ENCODE peak calls at places on chromosomes 7 and 10, in seven cellular contexts. One of them, this sample, is unnamed.
A peak's percentile ranks its signal among the peaks of the same experiment; 100 is the strongest.

GRCh38 chr7:95863623-95864022 is 91.3 kb downstream of the DYNC1I1 start:
- DNase-seq in BE2C: no peak
- DNase-seq in CD8-positive, alpha-beta T cell: no peak
- DNase-seq in HCT116: no peak
- DNase-seq in bronchial epithelial cell: no peak
- DNase-seq in left ventricle myocardium inferior: no peak
- DNase-seq in GM20000: no peak
- DNase-seq in this sample: no peak

GRCh38 chr7:156898938-156899337 is 6.0 kb upstream of the LMBR1 start:
- DNase-seq in BE2C: no peak
- DNase-seq in CD8-positive, alpha-beta T cell: no peak
- DNase-seq in HCT116: no peak
- DNase-seq in bronchial epithelial cell: peak; percentile 40
- DNase-seq in left ventricle myocardium inferior: no peak
- DNase-seq in GM20000: no peak
- DNase-seq in this sample: no peak

GRCh38 chr7:158929306-158929705 is 72.9 kb downstream of the DYNC2I1 start:
- DNase-seq in BE2C: no peak
- DNase-seq in CD8-positive, alpha-beta T cell: no peak
- DNase-seq in HCT116: no peak
- DNase-seq in bronchial epithelial cell: no peak
- DNase-seq in left ventricle myocardium inferior: no peak
- DNase-seq in GM20000: no peak
- DNase-seq in this sample: no peak

GRCh38 chr10:36036137-36036536 is 394.0 kb upstream of the FZD8 start:
- DNase-seq in BE2C: no peak
- DNase-seq in CD8-positive, alpha-beta T cell: no peak
- DNase-seq in HCT116: no peak
- DNase-seq in bronchial epithelial cell: no peak
- DNase-seq in left ventricle myocardium inferior: no peak
- DNase-seq in GM20000: no peak
- DNase-seq in this sample: no peak

GRCh38 chr10:18472977-18473376 is 178.4 kb downstream of the NSUN6 start:
- DNase-seq in BE2C: no peak
- DNase-seq in CD8-positive, alpha-beta T cell: no peak
- DNase-seq in HCT116: no peak
- DNase-seq in bronchial epithelial cell: no peak
- DNase-seq in left ventricle myocardium inferior: no peak
- DNase-seq in GM20000: peak; percentile 15
- DNase-seq in this sample: no peak

GRCh38 chr10:92571649-92572048 is 2.2 kb downstream of the IDE start:
- DNase-seq in BE2C: no peak
- DNase-seq in CD8-positive, alpha-beta T cell: no peak
- DNase-seq in HCT116: no peak
- DNase-seq in bronchial epithelial cell: no peak
- DNase-seq in left ventricle myocardium inferior: no peak
- DNase-seq in GM20000: no peak
- DNase-seq in this sample: no peak

GRCh38 chr7:117961235-117961634 is 88.0 kb upstream of the CTTNBP2 start:
- DNase-seq in BE2C: no peak
- DNase-seq in CD8-positive, alpha-beta T cell: no peak
- DNase-seq in HCT116: no peak
- DNase-seq in bronchial epithelial cell: no peak
- DNase-seq in left ventricle myocardium inferior: no peak
- DNase-seq in GM20000: no peak
- DNase-seq in this sample: no peak

GRCh38 chr10:86138551-86139065 is 228.0 kb downstream of the GRID1 start:
- DNase-seq in BE2C: no peak
- DNase-seq in CD8-positive, alpha-beta T cell: no peak
- DNase-seq in HCT116: no peak
- DNase-seq in bronchial epithelial cell: no peak
- DNase-seq in left ventricle myocardium inferior: no peak
- DNase-seq in GM20000: no peak
- DNase-seq in this sample: no peak

GRCh38 chr7:124649397-124650029 is 116.1 kb downstream of the GPR37 start:
- DNase-seq in BE2C: no peak
- DNase-seq in CD8-positive, alpha-beta T cell: no peak
- DNase-seq in HCT116: no peak
- DNase-seq in bronchial epithelial cell: no peak
- DNase-seq in left ventricle myocardium inferior: no peak
- DNase-seq in GM20000: peak; percentile 4
- DNase-seq in this sample: no peak

GRCh38 chr10:52379287-52379686 is 65.2 kb downstream of the DKK1 start:
- DNase-seq in BE2C: no peak
- DNase-seq in CD8-positive, alpha-beta T cell: no peak
- DNase-seq in HCT116: no peak
- DNase-seq in bronchial epithelial cell: peak; percentile 42
- DNase-seq in left ventricle myocardium inferior: no peak
- DNase-seq in GM20000: no peak
- DNase-seq in this sample: no peak

GRCh38 chr10:63866075-63866746 is 345.0 kb downstream of the REEP3 start:
- DNase-seq in BE2C: peak; percentile 59
- DNase-seq in CD8-positive, alpha-beta T cell: peak; percentile 20
- DNase-seq in HCT116: peak; percentile 56
- DNase-seq in bronchial epithelial cell: peak; percentile 61
- DNase-seq in left ventricle myocardium inferior: no peak
- DNase-seq in GM20000: peak; percentile 72
- DNase-seq in this sample: peak; percentile 42

GRCh38 chr7:102196028-102196427 is 90.6 kb upstream of the SH2B2 start:
- DNase-seq in BE2C: no peak
- DNase-seq in CD8-positive, alpha-beta T cell: no peak
- DNase-seq in HCT116: no peak
- DNase-seq in bronchial epithelial cell: no peak
- DNase-seq in left ventricle myocardium inferior: no peak
- DNase-seq in GM20000: no peak
- DNase-seq in this sample: no peak

GRCh38 chr7:99731638-99732374 is 3.2 kb downstream of the CYP3A7 start:
- DNase-seq in BE2C: no peak
- DNase-seq in CD8-positive, alpha-beta T cell: no peak
- DNase-seq in HCT116: no peak
- DNase-seq in bronchial epithelial cell: no peak
- DNase-seq in left ventricle myocardium inferior: no peak
- DNase-seq in GM20000: no peak
- DNase-seq in this sample: no peak

GRCh38 chr10:69119896-69120295 is 4.1 kb upstream of the VPS26A start:
- DNase-seq in BE2C: no peak
- DNase-seq in CD8-positive, alpha-beta T cell: no peak
- DNase-seq in HCT116: no peak
- DNase-seq in bronchial epithelial cell: peak; percentile 80
- DNase-seq in left ventricle myocardium inferior: no peak
- DNase-seq in GM20000: no peak
- DNase-seq in this sample: no peak

GRCh38 chr10:31707578-31708411 is 220.8 kb downstream of the ARHGAP12 start:
- DNase-seq in BE2C: no peak
- DNase-seq in CD8-positive, alpha-beta T cell: peak; percentile 7
- DNase-seq in HCT116: no peak
- DNase-seq in bronchial epithelial cell: peak; percentile 59
- DNase-seq in left ventricle myocardium inferior: peak; percentile 74
- DNase-seq in GM20000: peak; percentile 81
- DNase-seq in this sample: peak; percentile 42

GRCh38 chr10:34254596-34254995 is 560.5 kb downstream of the PARD3 start:
- DNase-seq in BE2C: peak; percentile 48
- DNase-seq in CD8-positive, alpha-beta T cell: no peak
- DNase-seq in HCT116: peak; percentile 29
- DNase-seq in bronchial epithelial cell: peak; percentile 94
- DNase-seq in left ventricle myocardium inferior: no peak
- DNase-seq in GM20000: peak; percentile 8
- DNase-seq in this sample: no peak

GRCh38 chr7:70044064-70044463 is 445.8 kb downstream of the AUTS2 start:
- DNase-seq in BE2C: peak; percentile 53
- DNase-seq in CD8-positive, alpha-beta T cell: no peak
- DNase-seq in HCT116: no peak
- DNase-seq in bronchial epithelial cell: no peak
- DNase-seq in left ventricle myocardium inferior: no peak
- DNase-seq in GM20000: no peak
- DNase-seq in this sample: no peak

GRCh38 chr7:158569858-158570239 is 17.8 kb downstream of the PTPRN2 start:
- DNase-seq in BE2C: no peak
- DNase-seq in CD8-positive, alpha-beta T cell: no peak
- DNase-seq in HCT116: no peak
- DNase-seq in bronchial epithelial cell: no peak
- DNase-seq in left ventricle myocardium inferior: no peak
- DNase-seq in GM20000: no peak
- DNase-seq in this sample: no peak

GRCh38 chr7:130881091-130881798 is 147.2 kb upstream of the KLF14 start:
- DNase-seq in BE2C: no peak
- DNase-seq in CD8-positive, alpha-beta T cell: no peak
- DNase-seq in HCT116: no peak
- DNase-seq in bronchial epithelial cell: no peak
- DNase-seq in left ventricle myocardium inferior: no peak
- DNase-seq in GM20000: no peak
- DNase-seq in this sample: no peak

GRCh38 chr7:130880668-130881067 is 146.7 kb upstream of the KLF14 start:
- DNase-seq in BE2C: no peak
- DNase-seq in CD8-positive, alpha-beta T cell: no peak
- DNase-seq in HCT116: no peak
- DNase-seq in bronchial epithelial cell: no peak
- DNase-seq in left ventricle myocardium inferior: no peak
- DNase-seq in GM20000: no peak
- DNase-seq in this sample: no peak

GRCh38 chr7:130881799-130882141 is 147.8 kb upstream of the KLF14 start:
- DNase-seq in BE2C: no peak
- DNase-seq in CD8-positive, alpha-beta T cell: no peak
- DNase-seq in HCT116: no peak
- DNase-seq in bronchial epithelial cell: no peak
- DNase-seq in left ventricle myocardium inferior: no peak
- DNase-seq in GM20000: no peak
- DNase-seq in this sample: no peak

GRCh38 chr7:130883928-130884327 is 149.9 kb upstream of the KLF14 start:
- DNase-seq in BE2C: no peak
- DNase-seq in CD8-positive, alpha-beta T cell: no peak
- DNase-seq in HCT116: no peak
- DNase-seq in bronchial epithelial cell: no peak
- DNase-seq in left ventricle myocardium inferior: no peak
- DNase-seq in GM20000: no peak
- DNase-seq in this sample: no peak

DNA sequence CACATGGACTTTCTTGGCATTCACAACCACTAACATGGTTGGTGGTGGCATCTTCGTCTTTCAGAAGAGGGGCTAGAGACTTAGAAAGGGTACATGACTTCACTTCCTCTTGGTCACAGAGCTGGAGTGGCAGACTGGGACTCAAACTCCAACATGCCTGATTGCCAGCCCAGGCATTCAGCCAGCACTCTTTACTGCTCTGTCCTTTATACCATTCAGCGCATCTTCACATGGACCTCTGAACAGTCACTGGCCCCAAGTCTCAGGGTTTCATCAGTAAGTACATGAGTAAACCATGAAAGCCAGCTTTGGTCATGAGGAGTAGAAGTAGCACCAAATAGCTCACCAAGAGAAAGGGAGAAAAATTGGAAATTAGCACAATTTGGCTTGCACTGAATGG is 148.4 kb upstream of the KLF14 start:
- DNase-seq in BE2C: no peak
- DNase-seq in CD8-positive, alpha-beta T cell: no peak
- DNase-seq in HCT116: no peak
- DNase-seq in bronchial epithelial cell: no peak
- DNase-seq in left ventricle myocardium inferior: no peak
- DNase-seq in GM20000: no peak
- DNase-seq in this sample: no peak
- TF ChIP-seq CTCF in BE2C: no peak
- TF ChIP-seq CTCF in CD8-positive, alpha-beta T cell: no peak
- TF ChIP-seq CTCF in HCT116: no peak
- TF ChIP-seq CTCF in bronchial epithelial cell: no peak
- TF ChIP-seq CTCF in left ventricle myocardium inferior: no peak
- TF ChIP-seq CTCF in GM20000: no peak
- TF ChIP-seq CTCF in this sample: no peak

DNA sequence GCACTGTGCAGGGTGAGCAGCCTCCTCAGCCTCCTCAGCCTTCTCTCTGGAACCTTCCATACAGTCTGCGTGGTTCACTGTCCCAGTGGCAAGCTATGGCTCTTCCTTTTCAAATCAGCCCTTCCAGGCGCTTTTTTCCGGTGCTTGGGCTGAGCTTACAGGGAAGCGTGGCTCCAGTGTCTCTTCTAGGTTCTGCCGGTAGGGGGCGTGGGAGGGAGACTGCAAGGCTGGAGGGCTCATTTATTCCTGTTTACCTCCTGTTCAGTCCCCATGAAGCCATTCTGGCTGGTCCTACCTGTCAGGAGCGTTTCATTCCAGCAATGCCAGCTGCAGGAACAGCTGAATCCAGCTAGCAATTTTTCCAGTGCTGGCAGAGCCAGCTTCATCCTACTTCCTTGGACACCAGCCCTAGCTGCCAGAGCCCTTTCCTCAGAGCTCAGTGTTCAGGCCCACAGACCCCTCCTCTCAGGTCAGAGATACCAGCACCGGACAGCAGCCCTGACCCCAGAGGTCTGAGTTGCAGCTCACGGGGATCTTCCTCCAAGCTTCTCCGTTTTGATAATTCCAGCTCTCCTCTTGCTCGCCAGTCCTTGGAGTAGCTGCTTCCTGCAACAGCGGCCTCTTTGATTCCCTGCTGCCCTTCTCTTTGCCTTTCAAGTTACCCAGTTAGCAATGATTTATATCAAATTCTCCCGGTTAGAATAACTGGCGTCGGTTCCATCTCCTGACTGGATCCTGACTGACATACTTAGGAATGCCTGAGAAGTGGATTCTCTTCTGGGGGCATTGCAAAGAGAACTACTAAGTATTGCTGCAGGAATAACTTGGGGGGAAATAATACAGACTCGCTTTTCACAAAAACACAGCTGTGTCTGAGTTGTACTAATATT is 129.8 kb downstream of the FRMD4A start:
- DNase-seq in BE2C: peak; percentile 9
- DNase-seq in CD8-positive, alpha-beta T cell: no peak
- DNase-seq in HCT116: no peak
- DNase-seq in bronchial epithelial cell: no peak
- DNase-seq in left ventricle myocardium inferior: no peak
- DNase-seq in GM20000: no peak
- DNase-seq in this sample: no peak
- TF ChIP-seq CTCF in BE2C: peak; percentile 33
- TF ChIP-seq CTCF in CD8-positive, alpha-beta T cell: no peak
- TF ChIP-seq CTCF in HCT116: peak; percentile 49
- TF ChIP-seq CTCF in bronchial epithelial cell: peak; percentile 31
- TF ChIP-seq CTCF in left ventricle myocardium inferior: no peak
- TF ChIP-seq CTCF in GM20000: peak; percentile 18
- TF ChIP-seq CTCF in this sample: no peak

GRCh38 chr7:138645284-138645683 is 55.9 kb downstream of the SVOPL start:
- DNase-seq in BE2C: no peak
- DNase-seq in CD8-positive, alpha-beta T cell: no peak
- DNase-seq in HCT116: no peak
- DNase-seq in bronchial epithelial cell: no peak
- DNase-seq in left ventricle myocardium inferior: no peak
- DNase-seq in GM20000: no peak
- DNase-seq in this sample: no peak
- TF ChIP-seq CTCF in BE2C: peak; percentile 38
- TF ChIP-seq CTCF in CD8-positive, alpha-beta T cell: no peak
- TF ChIP-seq CTCF in HCT116: peak; percentile 32
- TF ChIP-seq CTCF in bronchial epithelial cell: no peak
- TF ChIP-seq CTCF in left ventricle myocardium inferior: no peak
- TF ChIP-seq CTCF in GM20000: no peak
- TF ChIP-seq CTCF in this sample: no peak

DNA sequence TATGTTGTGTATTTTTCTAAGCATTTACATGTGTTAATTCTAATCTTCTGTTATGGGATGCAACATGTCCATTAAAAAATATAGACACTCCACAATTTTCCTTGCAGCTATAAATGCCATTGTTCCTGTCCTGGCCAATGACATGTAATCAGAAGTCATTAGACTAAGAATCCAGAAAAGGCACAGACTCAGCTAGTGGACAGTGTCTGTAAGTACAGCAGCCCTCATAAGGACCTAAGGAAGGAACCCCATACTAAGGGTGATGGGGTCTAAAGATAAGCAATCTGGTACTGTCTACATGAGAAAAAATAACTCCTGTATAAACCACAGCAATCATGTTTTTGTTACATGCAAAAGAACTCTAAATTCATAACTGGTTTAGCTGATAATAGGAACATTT is 115.9 kb downstream of the GPR85 start:
- DNase-seq in BE2C: no peak
- DNase-seq in CD8-positive, alpha-beta T cell: no peak
- DNase-seq in HCT116: peak; percentile 4
- DNase-seq in bronchial epithelial cell: no peak
- DNase-seq in left ventricle myocardium inferior: no peak
- DNase-seq in GM20000: no peak
- DNase-seq in this sample: no peak
- TF ChIP-seq CTCF in BE2C: peak; percentile 22
- TF ChIP-seq CTCF in CD8-positive, alpha-beta T cell: no peak
- TF ChIP-seq CTCF in HCT116: peak; percentile 34
- TF ChIP-seq CTCF in bronchial epithelial cell: no peak
- TF ChIP-seq CTCF in left ventricle myocardium inferior: peak; percentile 37
- TF ChIP-seq CTCF in GM20000: no peak
- TF ChIP-seq CTCF in this sample: no peak

This sample was measured in lung.